ENCODE peak calls at places on chromosomes 11 and 22, in five cellular contexts. One of them, this sample, is unnamed.

GRCh38 chr11:10674991-10675440 is 18.5 kb downstream of the IRAG1 start:
- DNase-seq in pancreas: no peak
- DNase-seq in tibial nerve: peak
- DNase-seq in neural progenitor cell: no peak
- DNase-seq in AG04450: no peak
- DNase-seq in this sample: peak

GRCh38 chr11:128380280-128380604 is 207.1 kb downstream of the ETS1 start:
- DNase-seq in AG04450: no peak
- DNase-seq in neural progenitor cell: no peak
- DNase-seq in tibial nerve: no peak
- DNase-seq in pancreas: no peak
- DNase-seq in this sample: no peak

GRCh38 chr11:8199676-8200075 is 30.9 kb upstream of the RIC3 start:
- DNase-seq in pancreas: no peak
- DNase-seq in neural progenitor cell: no peak
- DNase-seq in AG04450: no peak
- DNase-seq in tibial nerve: no peak
- DNase-seq in this sample: no peak

GRCh38 chr11:66192181-66192888 is 76.1 kb upstream of the RAB1B start:
- DNase-seq in pancreas: no peak
- DNase-seq in tibial nerve: no peak
- DNase-seq in AG04450: no peak
- DNase-seq in neural progenitor cell: no peak
- DNase-seq in this sample: no peak

GRCh38 chr11:118401880-118402590 is 629 bp downstream of the ATP5MG start:
- DNase-seq in pancreas: no peak
- DNase-seq in AG04450: peak
- DNase-seq in tibial nerve: no peak
- DNase-seq in neural progenitor cell: peak
- DNase-seq in this sample: no peak

GRCh38 chr11:85663080-85663729 is 1.7 kb downstream of the CREBZF start:
- DNase-seq in AG04450: no peak
- DNase-seq in pancreas: no peak
- DNase-seq in neural progenitor cell: no peak
- DNase-seq in tibial nerve: no peak
- DNase-seq in this sample: no peak

GRCh38 chr11:74154621-74155281 is 16.1 kb downstream of the C2CD3 start:
- DNase-seq in neural progenitor cell: no peak
- DNase-seq in tibial nerve: no peak
- DNase-seq in AG04450: no peak
- DNase-seq in pancreas: no peak
- DNase-seq in this sample: no peak

GRCh38 chr11:6812391-6813005 is 13.0 kb upstream of the OR6A2 start:
- DNase-seq in neural progenitor cell: peak
- DNase-seq in tibial nerve: no peak
- DNase-seq in AG04450: no peak
- DNase-seq in pancreas: no peak
- DNase-seq in this sample: no peak

GRCh38 chr11:126102436-126102894 is 39.8 kb upstream of the CDON start:
- DNase-seq in AG04450: no peak
- DNase-seq in pancreas: no peak
- DNase-seq in neural progenitor cell: no peak
- DNase-seq in tibial nerve: no peak
- DNase-seq in this sample: peak

GRCh38 chr11:115290479-115291390 is 213.5 kb downstream of the CADM1 start:
- DNase-seq in tibial nerve: no peak
- DNase-seq in neural progenitor cell: no peak
- DNase-seq in AG04450: no peak
- DNase-seq in pancreas: no peak
- DNase-seq in this sample: no peak

GRCh38 chr11:105942951-105943350 is 79.1 kb downstream of the MSANTD4 start:
- DNase-seq in tibial nerve: no peak
- DNase-seq in AG04450: no peak
- DNase-seq in neural progenitor cell: no peak
- DNase-seq in pancreas: no peak
- DNase-seq in this sample: no peak

GRCh38 chr11:109309153-109309552 is 112.8 kb upstream of the C11orf87 start:
- DNase-seq in pancreas: no peak
- DNase-seq in AG04450: no peak
- DNase-seq in neural progenitor cell: no peak
- DNase-seq in tibial nerve: no peak
- DNase-seq in this sample: no peak

GRCh38 chr11:110479445-110480101 is 49.8 kb downstream of the FDX1 start:
- DNase-seq in AG04450: peak
- DNase-seq in pancreas: no peak
- DNase-seq in neural progenitor cell: no peak
- DNase-seq in tibial nerve: no peak
- DNase-seq in this sample: no peak

GRCh38 chr22:36419177-36419911 is 31.6 kb upstream of the MYH9 start:
- DNase-seq in neural progenitor cell: no peak
- DNase-seq in pancreas: no peak
- DNase-seq in AG04450: peak
- DNase-seq in tibial nerve: peak
- DNase-seq in this sample: peak

GRCh38 chr11:36817336-36817965 is 219.4 kb upstream of the RAG2 start:
- DNase-seq in tibial nerve: no peak
- DNase-seq in AG04450: no peak
- DNase-seq in neural progenitor cell: no peak
- DNase-seq in pancreas: no peak
- DNase-seq in this sample: no peak

GRCh38 chr11:26976389-26976788 is 17.5 kb upstream of the FIBIN start:
- DNase-seq in AG04450: peak
- DNase-seq in tibial nerve: no peak
- DNase-seq in neural progenitor cell: no peak
- DNase-seq in pancreas: no peak
- DNase-seq in this sample: no peak

GRCh38 chr11:111540114-111540920 is at the start of gene LAYN:
- DNase-seq in AG04450: no peak
- DNase-seq in pancreas: peak
- DNase-seq in tibial nerve: no peak
- DNase-seq in neural progenitor cell: peak
- DNase-seq in this sample: peak
- TF ChIP-seq CTCF in AG04450: no peak
- TF ChIP-seq CTCF in pancreas: no peak
- TF ChIP-seq CTCF in tibial nerve: no peak
- TF ChIP-seq CTCF in neural progenitor cell: no peak
- TF ChIP-seq CTCF in this sample: no peak

GRCh38 chr22:38080847-38081635 is 2.9 kb downstream of the SLC16A8 start:
- DNase-seq in AG04450: no peak
- DNase-seq in neural progenitor cell: peak
- DNase-seq in tibial nerve: no peak
- DNase-seq in pancreas: peak
- DNase-seq in this sample: peak
- H3K4me3 ChIP-seq in AG04450: peak
- H3K4me3 ChIP-seq in neural progenitor cell: peak
- H3K4me3 ChIP-seq in tibial nerve: peak
- H3K4me3 ChIP-seq in pancreas: peak
- H3K4me3 ChIP-seq in this sample: peak

DNA sequence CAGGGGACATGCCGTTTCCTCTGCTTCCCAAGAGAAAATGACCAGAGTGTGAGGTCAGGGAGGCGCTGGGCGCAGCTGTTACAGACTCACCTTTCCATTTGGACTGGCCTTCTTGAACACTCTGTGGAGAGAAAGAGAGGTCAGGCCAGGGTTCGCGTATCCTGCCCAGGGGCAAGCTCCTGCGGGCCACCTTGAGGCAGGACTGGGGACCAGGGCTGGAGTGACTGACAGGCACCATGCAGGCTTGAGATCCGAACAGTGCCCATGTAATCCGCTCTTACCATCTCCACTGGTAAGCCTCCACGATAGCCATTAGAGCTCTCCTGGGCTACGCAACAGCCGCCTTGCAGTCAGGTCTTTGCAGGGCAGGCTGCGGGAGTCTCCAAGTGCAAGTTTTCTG is 49.3 kb downstream of the TPBGL start:
- DNase-seq in AG04450: no peak
- DNase-seq in pancreas: no peak
- DNase-seq in tibial nerve: no peak
- DNase-seq in neural progenitor cell: no peak
- DNase-seq in this sample: no peak
- H3K27ac ChIP-seq in AG04450: no peak
- H3K27ac ChIP-seq in pancreas: no peak
- H3K27ac ChIP-seq in tibial nerve: no peak
- H3K27ac ChIP-seq in neural progenitor cell: no peak
- H3K27ac ChIP-seq in this sample: no peak

DNA sequence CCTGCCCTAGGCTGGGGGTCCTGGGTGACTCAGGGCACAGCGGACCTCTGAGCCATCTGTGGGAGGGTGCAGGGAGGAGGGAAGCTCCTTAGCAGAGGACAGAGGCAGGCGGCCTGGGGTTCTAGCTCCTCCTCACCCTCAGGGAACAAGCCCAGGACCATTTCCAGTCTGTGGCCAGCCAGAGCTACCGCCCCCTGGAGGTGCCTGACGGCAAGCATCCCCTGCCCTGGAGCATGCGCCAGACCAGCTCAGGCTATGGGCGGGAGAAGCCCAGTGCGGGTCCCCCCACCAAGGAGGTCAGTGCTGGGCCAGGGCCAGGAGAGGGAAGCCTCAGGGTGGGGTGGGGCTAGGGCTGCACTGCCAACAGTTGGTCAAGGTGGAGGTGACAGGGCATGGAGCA is 26.0 kb upstream of the LRRC10B start:
- DNase-seq in AG04450: no peak
- DNase-seq in neural progenitor cell: peak
- DNase-seq in pancreas: no peak
- DNase-seq in tibial nerve: no peak
- DNase-seq in this sample: no peak
- TF ChIP-seq CTCF in AG04450: peak
- TF ChIP-seq CTCF in neural progenitor cell: peak
- TF ChIP-seq CTCF in pancreas: peak
- TF ChIP-seq CTCF in tibial nerve: no peak
- TF ChIP-seq CTCF in this sample: peak